ENCODE peak calls at places on chromosomes 16 and 17, in six cellular contexts. P, N, W, Y, Q and G are unnamed samples.

GRCh38 chr17:5821813-5822212 is 237.5 kb upstream of the NLRP1 start:
- DNase-seq in P (no peak), N (no peak), W (no peak), Y (no peak), Q (no peak), G (no peak)

GRCh38 chr17:77930780-77931768 is 27.4 kb upstream of the TNRC6C start:
- DNase-seq in P (no peak), N (no peak), W (no peak), Y (no peak), Q (no peak), G (no peak)

GRCh38 chr17:65677932-65678331 is 116.5 kb upstream of the AXIN2 start:
- DNase-seq in P (no peak), N (no peak), W (no peak), Y (no peak), Q (peak), G (no peak)

GRCh38 chr17:50206604-50207293 is 5.3 kb upstream of the COL1A1 start:
- DNase-seq in P (no peak), N (no peak), W (peak), Y (peak), Q (no peak), G (no peak)

GRCh38 chr16:83027973-83028372 is 401.2 kb downstream of the CDH13 start:
- DNase-seq in P (no peak), N (no peak), W (no peak), Y (no peak), Q (no peak), G (no peak)

GRCh38 chr16:10528635-10529034 is 51.8 kb downstream of the EMP2 start:
- DNase-seq in P (no peak), N (no peak), W (no peak), Y (no peak), Q (no peak), G (no peak)

GRCh38 chr16:55623640-55624039 is 32.1 kb upstream of the SLC6A2 start:
- DNase-seq in P (no peak), N (no peak), W (no peak), Y (no peak), Q (no peak), G (no peak)

GRCh38 chr17:39755550-39756375 is 18.0 kb downstream of the GRB7 start:
- DNase-seq in P (peak), N (no peak), W (no peak), Y (no peak), Q (peak), G (no peak)

GRCh38 chr17:68101075-68101991 is 65.8 kb downstream of the KPNA2 start:
- DNase-seq in P (no peak), N (peak), W (peak), Y (peak), Q (peak), G (peak)

GRCh38 chr16:72832640-72833039 is 215.3 kb downstream of the ZFHX3 start:
- DNase-seq in P (no peak), N (no peak), W (peak), Y (peak), Q (peak), G (peak)

GRCh38 chr17:81735181-81736102 is 23.4 kb downstream of the SLC25A10 start:
- DNase-seq in P (peak), N (no peak), W (peak), Y (no peak), Q (no peak), G (no peak)

GRCh38 chr16:69910964-69911363 is 40.2 kb upstream of the CLEC18A start:
- DNase-seq in P (no peak), N (no peak), W (no peak), Y (no peak), Q (no peak), G (no peak)

GRCh38 chr16:85335584-85336492 is 223.6 kb upstream of the CIBAR2 start:
- DNase-seq in P (no peak), N (no peak), W (no peak), Y (no peak), Q (no peak), G (no peak)

GRCh38 chr16:46747777-46748651 is at the start of gene MYLK3:
- DNase-seq in P (no peak), N (no peak), W (peak), Y (no peak), Q (peak), G (peak)

GRCh38 chr17:10663231-10663630 is 6.1 kb upstream of the MYH3 start:
- DNase-seq in P (no peak), N (no peak), W (no peak), Y (no peak), Q (no peak), G (no peak)

GRCh38 chr17:8700546-8700945 is 44.1 kb downstream of the CCDC42 start:
- DNase-seq in P (no peak), N (no peak), W (no peak), Y (no peak), Q (no peak), G (no peak)

GRCh38 chr16:54690710-54691109 is 240.0 kb upstream of the IRX5 start:
- DNase-seq in P (no peak), N (no peak), W (no peak), Y (no peak), Q (no peak), G (no peak)

GRCh38 chr16:89300311-89300975 is 82.9 kb downstream of the ZNF778 start:
- DNase-seq in P (no peak), N (no peak), W (no peak), Y (no peak), Q (no peak), G (no peak)

GRCh38 chr16:46896314-46896968 is 12.3 kb downstream of the GPT2 start:
- DNase-seq in P (no peak), N (no peak), W (no peak), Y (no peak), Q (no peak), G (no peak)

DNA sequence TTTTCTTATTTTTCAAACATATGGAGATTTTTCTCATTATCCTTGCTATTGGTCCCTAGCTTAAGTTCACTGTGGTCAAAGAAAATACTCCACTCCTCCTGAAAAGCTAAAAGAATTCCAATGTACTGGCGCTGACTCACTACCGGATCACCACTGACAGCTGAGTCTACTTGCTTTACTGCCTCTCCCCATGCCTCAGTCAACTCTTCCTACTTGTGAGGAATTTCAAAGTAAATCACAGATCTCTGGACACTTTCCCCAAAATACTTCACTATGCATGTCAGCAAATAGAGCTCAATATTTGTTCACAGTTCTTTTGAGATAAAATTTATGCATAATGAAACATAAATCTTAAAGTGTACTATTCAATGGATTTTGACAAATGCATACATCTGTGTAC is 8.4 kb downstream of the B9D1 start:
- DNase-seq in P (no peak), N (peak), W (no peak), Y (no peak), Q (no peak), G (no peak)
- TF ChIP-seq ZNF274 in P (no peak), N (no peak), W (no peak), Y (no peak), Q (no peak), G (no peak)

GRCh38 chr17:17836818-17837379 is at the start of gene SREBF1:
- DNase-seq in P (no peak), N (no peak), W (peak), Y (peak), Q (peak), G (no peak)
- TF ChIP-seq ZNF274 in P (no peak), N (no peak), W (no peak), Y (no peak), Q (no peak), G (no peak)

DNA sequence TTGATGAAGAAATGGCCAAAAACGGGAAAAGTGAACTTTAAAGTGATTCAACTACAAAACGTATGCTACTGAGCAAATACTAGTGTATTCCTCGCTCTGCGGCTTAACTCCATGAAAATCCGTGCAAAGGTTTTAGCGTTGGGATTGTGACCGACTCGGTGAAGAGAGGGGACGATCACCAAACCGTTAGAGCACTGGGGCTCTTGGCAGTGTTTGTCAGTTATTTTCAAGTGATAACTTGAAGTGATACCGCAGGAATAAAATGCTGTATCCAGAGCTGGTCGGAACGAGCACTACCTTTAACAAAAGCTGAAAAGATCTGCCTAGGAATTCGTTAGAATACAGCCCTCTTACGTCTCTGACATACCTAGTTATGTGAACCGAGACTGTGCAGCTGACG is 773 bp upstream of the PPM1D start:
- DNase-seq in P (no peak), N (peak), W (peak), Y (no peak), Q (no peak), G (peak)
- TF ChIP-seq ZNF274 in P (no peak), N (no peak), W (no peak), Y (no peak), Q (no peak), G (no peak)

GRCh38 chr17:3506054-3506453 is 30.3 kb downstream of the ASPA start:
- DNase-seq in P (no peak), N (no peak), W (no peak), Y (no peak), Q (peak), G (no peak)

GRCh38 chr17:3505008-3505407 is 29.2 kb downstream of the ASPA start:
- DNase-seq in P (no peak), N (no peak), W (no peak), Y (no peak), Q (no peak), G (no peak)

GRCh38 chr17:3497101-3497500 is 21.3 kb downstream of the ASPA start:
- DNase-seq in P (no peak), N (no peak), W (no peak), Y (no peak), Q (no peak), G (no peak)

GRCh38 chr17:3502466-3502865 is 26.7 kb downstream of the ASPA start:
- DNase-seq in P (no peak), N (no peak), W (no peak), Y (no peak), Q (no peak), G (no peak)
- TF ChIP-seq ZNF274 in P (no peak), N (no peak), W (no peak), Y (no peak), Q (no peak), G (no peak)

GRCh38 chr16:50450957-50451356 is 82.2 kb upstream of the BRD7 start:
- DNase-seq in P (no peak), N (no peak), W (no peak), Y (no peak), Q (peak), G (no peak)
- TF ChIP-seq ZNF274 in P (no peak), N (no peak), W (no peak), Y (no peak), Q (no peak), G (no peak)